ENCODE peak calls at places on chromosome X, in four cellular contexts. O, B, W and G are unnamed samples.
A peak's percentile ranks its signal among the peaks of the same experiment; 100 is the strongest.

GRCh38 chrX:47991263-47992092 is 12.3 kb downstream of the ZNF182 start:
- DNase-seq in O (no peak), B (no peak), W (no peak), G (peak; percentile 80)

GRCh38 chrX:20067709-20068315 is 48.9 kb downstream of the MAP7D2 start:
- DNase-seq in B (peak; percentile 29), O (no peak), W (peak; percentile 61), G (peak; percentile 83)

GRCh38 chrX:149916745-149917392 is 12.5 kb upstream of the HSFX4 start:
- DNase-seq in W (no peak), B (no peak), O (no peak), G (no peak)

GRCh38 chrX:40154853-40155616 is 57.3 kb upstream of the BCOR start:
- DNase-seq in B (peak; percentile 45), W (peak; percentile 77), O (no peak), G (no peak)

GRCh38 chrX:16826207-16826606 is 39.9 kb downstream of the TXLNG start:
- DNase-seq in O (peak; percentile 4), B (peak; percentile 49), W (peak; percentile 21), G (peak; percentile 50)

GRCh38 chrX:49251325-49251724 is 13.2 kb downstream of the FOXP3 start:
- DNase-seq in B (no peak), O (no peak), W (no peak), G (no peak)

GRCh38 chrX:150200820-150201287 is 162.3 kb upstream of the MAMLD1 start:
- DNase-seq in W (no peak), B (peak; percentile 56), O (peak; percentile 20), G (peak; percentile 98)

GRCh38 chrX:76555816-76556215 is 128.3 kb downstream of the MAGEE1 start:
- DNase-seq in B (peak; percentile 27), O (no peak), W (no peak), G (peak; percentile 12)

GRCh38 chrX:52839137-52839536 is 28.1 kb downstream of the XAGE5 start:
- DNase-seq in O (no peak), B (no peak), W (no peak), G (no peak)

GRCh38 chrX:154013614-154014360 is 5.9 kb downstream of the IRAK1 start:
- DNase-seq in O (no peak), W (no peak), B (no peak), G (no peak)

GRCh38 chrX:24200133-24200532 is 50.6 kb downstream of the ZFX start:
- DNase-seq in O (no peak), B (no peak), W (no peak), G (no peak)

GRCh38 chrX:81259714-81260395 is 58.0 kb downstream of the SH3BGRL start:
- DNase-seq in W (no peak), O (no peak), B (no peak), G (peak; percentile 37)

GRCh38 chrX:136828830-136829229 is 48.1 kb upstream of the ARHGEF6 start:
- DNase-seq in W (no peak), B (no peak), O (no peak), G (no peak)

GRCh38 chrX:103253608-103254007 is 1.3 kb downstream of the TCEAL8 start:
- DNase-seq in W (no peak), B (no peak), O (no peak), G (no peak)